ENCODE peak calls at places on chromosomes 2 and 18, in four cellular contexts. N is K562, D is HepG2, T is HCT116. E is an unnamed sample. For H3K36me3, the result is how much of the 10 kb centered on the place peaks cover.

GRCh38 chr2:149915151-149915550 is 327.6 kb upstream of the MMADHC start:
- DNase-seq in N (no peak), D (no peak), T (no peak), E (no peak)

GRCh38 chr2:74792282-74792681 is 41.6 kb upstream of the HK2 start:
- DNase-seq in N (no peak), D (no peak), T (no peak), E (no peak)

GRCh38 chr2:190627881-190628412 is 20.9 kb upstream of the NAB1 start:
- DNase-seq in N (no peak), D (no peak), T (no peak), E (no peak)

GRCh38 chr18:10454800-10455550 is 540 bp downstream of the APCDD1 start:
- DNase-seq in N (no peak), D (no peak), T (no peak), E (no peak)

GRCh38 chr2:85506768-85507181 is 32.2 kb upstream of the MAT2A start:
- DNase-seq in N (no peak), D (no peak), T (no peak), E (no peak)

GRCh38 chr2:237441605-237442004 is 27.6 kb upstream of the COL6A3 start:
- DNase-seq in N (no peak), D (no peak), T (no peak), E (no peak)

GRCh38 chr2:73290049-73290839 is 3.1 kb downstream of the EGR4 start:
- DNase-seq in N (no peak), D (peak), T (no peak), E (peak)

GRCh38 chr18:40371673-40372072 is 1583.4 kb upstream of the PIK3C3 start:
- DNase-seq in N (no peak), D (no peak), T (no peak), E (no peak)

GRCh38 chr2:101850450-101850849 is 141.3 kb upstream of the IL1R2 start:
- DNase-seq in N (no peak), D (no peak), T (no peak), E (no peak)

GRCh38 chr2:230737791-230738226 is 25.2 kb downstream of the CAB39 start:
- DNase-seq in N (no peak), D (no peak), T (no peak), E (no peak)

GRCh38 chr2:41543726-41544125 is 504.1 kb upstream of the PKDCC start:
- DNase-seq in N (no peak), D (no peak), T (no peak), E (no peak)

GRCh38 chr18:46148810-46149209 is 44.6 kb downstream of the HAUS1 start:
- DNase-seq in N (peak), D (peak), T (no peak), E (peak)

GRCh38 chr2:129236601-129237000 is 742.9 kb upstream of the RAB6C start:
- DNase-seq in N (no peak), D (no peak), T (no peak), E (no peak)

GRCh38 chr2:135916232-135916631 is 40.0 kb upstream of the MCM6 start:
- DNase-seq in N (no peak), D (peak), T (peak), E (peak)

GRCh38 chr2:134142903-134143302 is 111.0 kb upstream of the MGAT5 start:
- DNase-seq in N (no peak), D (no peak), T (no peak), E (no peak)

GRCh38 chr2:235433860-235434259 is 60.0 kb upstream of the AGAP1 start:
- DNase-seq in N (no peak), D (peak), T (no peak), E (peak)

GRCh38 chr18:59144483-59144882 is 4.8 kb downstream of the SEC11C start:
- DNase-seq in N (no peak), D (no peak), T (no peak), E (no peak)

GRCh38 chr18:59143441-59143840 is 3.8 kb downstream of the SEC11C start:
- DNase-seq in N (no peak), D (no peak), T (no peak), E (no peak)

GRCh38 chr18:59141294-59142068 is 1.8 kb downstream of the SEC11C start:
- DNase-seq in N (no peak), D (peak), T (no peak), E (no peak)

GRCh38 chr18:59140287-59140885 is 702 bp downstream of the SEC11C start:
- DNase-seq in N (peak), D (peak), T (no peak), E (no peak)

GRCh38 chr18:59142274-59142673 is 2.6 kb downstream of the SEC11C start:
- DNase-seq in N (no peak), D (no peak), T (no peak), E (no peak)
- TF ChIP-seq TCF7L2 in N (no peak), D (no peak), T (no peak), E (no peak)

DNA sequence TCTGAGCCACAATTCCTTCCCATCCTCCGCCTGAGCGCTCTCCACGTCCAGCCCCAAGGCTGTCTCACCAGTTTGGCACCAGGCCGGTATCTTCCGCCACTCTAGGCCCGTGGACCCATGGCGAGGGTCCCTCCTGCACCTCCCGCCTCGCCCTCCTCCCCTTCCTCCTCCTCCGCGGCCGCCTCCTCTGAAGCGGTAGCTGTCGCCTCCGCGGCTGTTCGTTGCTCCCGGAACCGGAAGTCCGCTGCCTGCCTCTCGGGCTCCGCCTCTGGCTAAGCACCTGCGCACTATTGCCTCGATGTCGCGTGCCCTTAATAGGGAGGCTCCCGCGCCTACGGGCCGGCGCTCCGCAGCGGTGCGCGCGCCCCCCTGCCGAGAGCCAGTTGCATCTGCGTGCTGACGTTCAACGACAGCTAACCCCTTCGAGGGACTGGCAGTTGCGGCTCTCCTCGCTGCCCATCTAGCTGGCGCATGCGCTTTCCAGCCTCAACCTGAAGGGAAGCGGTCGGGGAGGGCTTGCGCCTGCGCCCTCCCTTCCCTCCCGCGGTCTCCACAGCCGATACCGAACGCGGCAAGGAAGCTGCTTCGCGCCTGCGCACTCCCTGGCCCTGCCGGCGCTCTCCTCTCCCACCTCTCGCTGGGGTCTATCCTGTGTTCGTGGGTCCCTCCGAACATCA is at the start of gene MBD1:
- DNase-seq in N (peak), D (peak), T (peak), E (peak)
- H3K36me3 ChIP-seq in N (half or more), D (under half), T (half or more), E (under half)

DNA sequence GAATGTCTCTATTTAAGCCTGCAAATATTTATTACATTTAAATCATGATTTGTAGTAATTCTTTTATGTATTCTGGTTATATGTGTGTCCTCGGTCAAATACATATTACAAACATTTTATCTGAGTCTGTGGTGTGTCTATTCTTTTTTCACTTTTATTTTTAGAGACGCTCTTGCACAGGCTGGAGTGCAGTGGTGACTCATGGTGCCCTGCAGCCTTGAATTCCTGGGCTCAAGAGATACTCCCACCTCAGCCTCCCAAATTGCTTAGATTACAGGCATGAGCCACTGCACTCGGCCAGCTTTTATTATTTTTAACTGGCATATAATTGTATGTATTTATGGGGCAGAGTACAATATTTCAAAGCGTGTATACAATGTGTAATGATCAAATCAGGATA is 47.5 kb downstream of the ARID5A start:
- DNase-seq in N (no peak), D (no peak), T (no peak), E (no peak)
- TF ChIP-seq TCF7L2 in N (no peak), D (no peak), T (no peak), E (no peak)

DNA sequence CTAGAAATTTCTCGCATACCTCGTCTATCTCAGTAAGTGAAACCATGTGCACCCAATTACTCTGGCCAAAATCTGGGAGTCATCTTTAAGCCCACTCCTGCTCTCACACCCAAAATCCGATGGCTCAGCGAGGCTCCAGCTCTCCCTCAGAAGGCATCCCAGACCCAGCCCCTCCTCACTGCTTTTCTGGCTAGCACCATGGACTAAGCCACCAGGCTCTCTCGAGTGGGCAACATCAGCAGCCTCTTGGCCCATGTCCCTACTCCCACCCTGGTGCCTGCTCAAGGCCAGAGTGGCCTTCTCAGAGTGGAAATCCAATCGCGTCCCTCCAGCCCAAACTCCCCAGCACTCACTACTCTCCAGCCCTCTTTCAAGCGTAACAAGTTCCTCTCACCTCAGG is 27.2 kb downstream of the TNS1 start:
- DNase-seq in N (no peak), D (no peak), T (no peak), E (no peak)
- H3K36me3 ChIP-seq in N (under half), D (under half), T (under half), E (under half)

GRCh38 chr18:2971741-2972552 is 41.0 kb downstream of the LPIN2 start:
- DNase-seq in N (no peak), D (no peak), T (no peak), E (no peak)
- TF ChIP-seq TCF7L2 in N (no peak), D (no peak), T (no peak), E (no peak)

GRCh38 chr18:38353149-38353548 is 787.6 kb upstream of the CELF4 start:
- DNase-seq in N (no peak), D (no peak), T (no peak), E (no peak)

DNA sequence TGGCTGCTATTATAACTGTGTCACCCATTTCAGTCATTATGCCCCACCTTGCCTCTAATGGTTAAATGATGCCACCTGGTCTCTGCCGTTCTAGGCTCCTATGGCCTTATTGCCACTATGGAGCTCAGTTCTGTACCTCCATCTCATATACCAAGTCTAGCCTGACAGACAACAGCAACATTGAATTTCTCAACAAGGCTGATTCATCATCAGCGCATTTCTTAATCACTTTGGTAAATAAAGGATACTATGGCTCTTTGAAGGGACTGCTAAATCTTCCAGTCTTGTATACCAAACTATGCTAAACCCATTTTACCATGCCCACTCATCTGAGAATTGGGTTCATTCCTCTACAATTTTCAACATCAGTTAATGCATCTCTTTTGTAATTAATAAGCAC is 784.5 kb upstream of the CELF4 start:
- DNase-seq in N (no peak), D (no peak), T (no peak), E (no peak)
- H3K36me3 ChIP-seq in N (under half), D (under half), T (under half), E (under half)

DNA sequence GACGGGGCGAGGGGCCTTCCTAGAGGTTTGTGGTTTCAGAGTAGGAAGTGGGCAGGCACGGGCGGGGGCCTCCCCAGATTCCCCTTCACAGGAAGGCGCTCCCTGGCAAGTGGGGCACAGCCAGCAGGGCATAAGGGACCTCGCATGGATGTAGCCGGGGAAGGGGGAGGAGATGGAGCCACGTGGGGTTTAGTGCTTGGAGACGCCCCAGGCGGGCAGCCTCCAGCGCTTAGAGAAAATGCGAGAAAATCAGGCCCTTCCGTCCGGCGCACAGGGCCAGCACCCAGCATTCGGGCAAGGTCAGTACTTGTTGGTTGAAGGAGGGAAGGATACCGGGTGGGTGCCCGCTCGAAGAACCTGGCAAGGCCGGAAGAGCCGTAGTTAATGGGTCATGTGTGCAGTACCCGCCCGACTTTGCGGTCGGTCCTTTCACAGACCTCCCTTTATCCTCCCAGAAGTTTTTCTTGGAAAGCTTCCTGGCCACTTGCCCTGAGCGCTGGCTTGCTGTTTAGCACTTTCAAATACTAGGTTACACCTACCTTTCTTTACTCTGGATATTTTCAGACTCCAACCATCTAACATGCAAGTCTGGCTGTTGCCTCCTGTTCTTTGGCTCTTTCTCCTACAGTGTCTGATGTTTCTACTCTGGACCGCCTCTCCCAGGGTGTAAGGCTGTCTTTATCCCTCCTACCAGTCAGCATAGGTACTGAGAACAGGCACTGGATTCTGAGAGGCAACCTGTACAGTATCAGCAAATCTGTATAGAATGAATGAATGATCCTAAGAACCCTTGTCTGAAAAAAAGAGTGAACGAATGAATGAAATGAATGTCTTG is 78.1 kb downstream of the CIB4 start:
- DNase-seq in N (no peak), D (no peak), T (peak), E (no peak)
- TF ChIP-seq TCF7L2 in N (no peak), D (no peak), T (peak), E (no peak)